ENCODE peak calls at places on chromosome 17, in four cellular contexts. Q, Z, X and I are unnamed samples.

GRCh38 chr17:1880851-1881630 is 51.2 kb downstream of the RPA1 start:
- DNase-seq in Q (no peak), Z (no peak), X (no peak), I (no peak)

GRCh38 chr17:8275421-8276290 is 12.8 kb upstream of the RANGRF start:
- DNase-seq in Q (no peak), Z (no peak), X (no peak), I (no peak)

GRCh38 chr17:69609495-69610315 is 195.2 kb downstream of the MAP2K6 start:
- DNase-seq in Q (peak; percentile 4), Z (no peak), X (no peak), I (peak; percentile 56)

GRCh38 chr17:16488572-16488997 is 3.4 kb downstream of the LRRC75A start:
- DNase-seq in Q (no peak), Z (no peak), X (no peak), I (no peak)

GRCh38 chr17:65163990-65164495 is 26.9 kb downstream of the RGS9 start:
- DNase-seq in Q (peak; percentile 33), Z (no peak), X (peak; percentile 36), I (peak; percentile 62)

GRCh38 chr17:17152385-17152784 is 53.7 kb downstream of the PLD6 start:
- DNase-seq in Q (no peak), Z (no peak), X (no peak), I (peak; percentile 81)

GRCh38 chr17:82333279-82334171 is at the start of gene SECTM1:
- DNase-seq in Q (no peak), Z (no peak), X (no peak), I (no peak)

GRCh38 chr17:80860703-80861359 is 130.8 kb upstream of the CHMP6 start:
- DNase-seq in Q (no peak), Z (no peak), X (no peak), I (no peak)

GRCh38 chr17:64448665-64449512 is at the start of gene MILR1:
- DNase-seq in Q (peak; percentile 21), Z (no peak), X (no peak), I (peak; percentile 68)

GRCh38 chr17:72494576-72494975 is 373.8 kb downstream of the SOX9 start:
- DNase-seq in Q (no peak), Z (no peak), X (no peak), I (no peak)

GRCh38 chr17:78689029-78689428 is 93.0 kb downstream of the CYTH1 start:
- DNase-seq in Q (no peak), Z (no peak), X (no peak), I (no peak)

GRCh38 chr17:8310601-8311123 is 621 bp downstream of the ARHGEF15 start:
- DNase-seq in Q (no peak), Z (peak; percentile 66), X (no peak), I (no peak)

GRCh38 chr17:48623583-48623982 is 2.6 kb downstream of the HOXB9 start:
- DNase-seq in Q (no peak), Z (no peak), X (no peak), I (no peak)

GRCh38 chr17:13647551-13647950 is 45.8 kb upstream of the HS3ST3A1 start:
- DNase-seq in Q (no peak), Z (no peak), X (no peak), I (no peak)

GRCh38 chr17:27613425-27613824 is 17.6 kb upstream of the LGALS9 start:
- DNase-seq in Q (no peak), Z (no peak), X (no peak), I (no peak)

GRCh38 chr17:34709108-34709779 is 129.9 kb downstream of the TMEM132E start:
- DNase-seq in Q (no peak), Z (no peak), X (no peak), I (peak; percentile 63)

GRCh38 chr17:13031718-13032350 is 14.0 kb upstream of the ELAC2 start:
- DNase-seq in Q (no peak), Z (no peak), X (peak; percentile 42), I (peak; percentile 51)

GRCh38 chr17:77312786-77313599 is 172.2 kb downstream of the SEC14L1 start:
- DNase-seq in Q (no peak), Z (peak; percentile 90), X (no peak), I (no peak)

GRCh38 chr17:11969565-11969964 is 27.7 kb downstream of the ZNF18 start:
- DNase-seq in Q (no peak), Z (no peak), X (no peak), I (peak; percentile 33)